ENCODE peak calls at places on chromosome X, in five cellular contexts. J is PC-3, N is right lobe of liver, V is AG09309, K is BJ. Y is an unnamed sample.

GRCh38 chrX:140425712-140426395 is 79.0 kb downstream of the SOX3 start:
- DNase-seq in J (no peak), N (no peak), V (no peak), K (no peak), Y (no peak)

GRCh38 chrX:45322820-45323219 is 122.1 kb upstream of the DIPK2B start:
- DNase-seq in J (peak), N (no peak), V (no peak), K (no peak), Y (no peak)

GRCh38 chrX:79270401-79270800 is 96.7 kb downstream of the ITM2A start:
- DNase-seq in J (no peak), N (no peak), V (no peak), K (no peak), Y (no peak)

GRCh38 chrX:3295731-3296130 is 50.7 kb downstream of the MXRA5 start:
- DNase-seq in J (peak), N (no peak), V (no peak), K (no peak), Y (no peak)

GRCh38 chrX:13151806-13152510 is 107.5 kb upstream of the FAM9C start:
- DNase-seq in J (no peak), N (no peak), V (no peak), K (no peak), Y (no peak)

GRCh38 chrX:135973025-135973547 is 702 bp downstream of the MMGT1 start:
- DNase-seq in J (peak), N (no peak), V (no peak), K (no peak), Y (no peak)

GRCh38 chrX:134603806-134604700 is 54.2 kb downstream of the PLAC1 start:
- DNase-seq in J (peak), N (no peak), V (peak), K (peak), Y (no peak)

GRCh38 chrX:120752431-120753128 is 122.7 kb upstream of the C1GALT1C1 start:
- DNase-seq in J (no peak), N (no peak), V (no peak), K (no peak), Y (no peak)

GRCh38 chrX:103614999-103615398 is 7.2 kb downstream of the TCEAL3 start:
- DNase-seq in J (peak), N (no peak), V (no peak), K (no peak), Y (no peak)

GRCh38 chrX:53550756-53551463 is 116.7 kb upstream of the HSD17B10 start:
- DNase-seq in J (no peak), N (no peak), V (no peak), K (no peak), Y (no peak)
- TF ChIP-seq CTCF in J (no peak), N (no peak), V (no peak), K (no peak), Y (no peak)

GRCh38 chrX:130395341-130395740 is 6.4 kb upstream of the RBMX2 start:
- DNase-seq in J (no peak), N (no peak), V (no peak), K (no peak), Y (no peak)

GRCh38 chrX:130393451-130394074 is 8.1 kb upstream of the GPR119 start:
- DNase-seq in J (peak), N (peak), V (peak), K (no peak), Y (no peak)
- TF ChIP-seq CTCF in J (peak), N (peak), V (peak), K (peak), Y (peak)

GRCh38 chrX:38166478-38167083 is 54.1 kb downstream of the SRPX start:
- DNase-seq in J (peak), N (no peak), V (no peak), K (no peak), Y (no peak)
- TF ChIP-seq CTCF in J (peak), N (peak), V (peak), K (peak), Y (peak)

DNA sequence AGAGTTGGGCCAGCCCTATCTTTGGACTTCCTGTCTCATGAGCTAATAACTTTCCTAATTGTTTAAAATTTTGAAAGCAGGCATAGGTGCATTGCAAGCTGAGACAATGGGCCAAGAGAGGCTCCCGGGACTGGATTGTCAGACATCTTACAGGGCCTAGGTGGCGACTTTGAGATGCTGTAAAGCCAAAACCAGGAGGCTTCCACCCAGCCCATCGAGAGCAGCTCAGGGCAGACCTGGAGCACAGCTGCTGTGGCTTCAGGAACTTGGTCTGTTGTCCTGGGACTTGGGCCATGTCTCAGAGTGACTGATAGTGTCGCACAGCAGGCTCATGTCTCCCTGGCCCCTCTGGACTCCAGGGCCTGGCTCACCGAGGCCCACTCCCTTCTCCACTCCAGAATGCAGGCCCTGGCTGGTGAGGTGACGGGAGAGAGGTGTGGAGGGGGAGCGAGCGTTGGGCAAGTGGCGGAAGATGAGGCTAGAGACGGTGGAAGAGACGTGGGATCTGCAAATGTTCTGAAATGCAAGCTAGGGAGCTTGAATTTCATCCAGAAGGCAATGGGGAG is 24.1 kb upstream of the MTM1 start:
- DNase-seq in J (peak), N (no peak), V (no peak), K (no peak), Y (no peak)
- TF ChIP-seq CTCF in J (peak), N (no peak), V (no peak), K (no peak), Y (no peak)

GRCh38 chrX:46898207-46898606 is 14.0 kb upstream of the JADE3 start:
- DNase-seq in J (no peak), N (no peak), V (no peak), K (no peak), Y (no peak)

GRCh38 chrX:46904626-46905025 is 7.6 kb upstream of the JADE3 start:
- DNase-seq in J (no peak), N (no peak), V (no peak), K (no peak), Y (no peak)

GRCh38 chrX:46903458-46904242 is 8.6 kb upstream of the JADE3 start:
- DNase-seq in J (peak), N (peak), V (peak), K (no peak), Y (peak)
- TF ChIP-seq CTCF in J (peak), N (peak), V (peak), K (peak), Y (peak)

Y was measured in chondrocyte.